ENCODE peak calls at places on chromosome 3, in four cellular contexts. One of them, this sample, is unnamed.

GRCh38 chr3:71579934-71580318 is 3.6 kb downstream of the FOXP1 start:
- DNase-seq in activated T-cell treated with anti-CD3 and anti-CD28 coated beads for 4 hours: no peak
- DNase-seq in GM20000: no peak
- DNase-seq in endodermal cell: no peak
- DNase-seq in this sample: no peak

GRCh38 chr3:69095636-69096035 is 10.9 kb downstream of the ARL6IP5 start:
- DNase-seq in endodermal cell: no peak
- DNase-seq in GM20000: no peak
- DNase-seq in activated T-cell treated with anti-CD3 and anti-CD28 coated beads for 4 hours: no peak
- DNase-seq in this sample: no peak

GRCh38 chr3:129934234-129935123 is 40.0 kb upstream of the TRH start:
- DNase-seq in activated T-cell treated with anti-CD3 and anti-CD28 coated beads for 4 hours: no peak
- DNase-seq in endodermal cell: peak; percentile 77
- DNase-seq in GM20000: peak; percentile 56
- DNase-seq in this sample: no peak

GRCh38 chr3:185988816-185989175 is 51.0 kb upstream of the TRA2B start:
- DNase-seq in endodermal cell: peak; percentile 6
- DNase-seq in activated T-cell treated with anti-CD3 and anti-CD28 coated beads for 4 hours: no peak
- DNase-seq in GM20000: no peak
- DNase-seq in this sample: no peak

GRCh38 chr3:151426337-151426648 is 34.6 kb downstream of the IGSF10 start:
- DNase-seq in GM20000: peak; percentile 30
- DNase-seq in activated T-cell treated with anti-CD3 and anti-CD28 coated beads for 4 hours: no peak
- DNase-seq in endodermal cell: peak; percentile 60
- DNase-seq in this sample: no peak

GRCh38 chr3:54685213-54685612 is 242.6 kb downstream of the LRTM1 start:
- DNase-seq in endodermal cell: no peak
- DNase-seq in activated T-cell treated with anti-CD3 and anti-CD28 coated beads for 4 hours: no peak
- DNase-seq in GM20000: no peak
- DNase-seq in this sample: no peak

GRCh38 chr3:182527745-182528144 is 265.6 kb upstream of the ATP11B start:
- DNase-seq in endodermal cell: no peak
- DNase-seq in activated T-cell treated with anti-CD3 and anti-CD28 coated beads for 4 hours: no peak
- DNase-seq in GM20000: no peak
- DNase-seq in this sample: no peak

GRCh38 chr3:112653881-112654300 is 12.9 kb upstream of the CCDC80 start:
- DNase-seq in endodermal cell: no peak
- DNase-seq in activated T-cell treated with anti-CD3 and anti-CD28 coated beads for 4 hours: no peak
- DNase-seq in GM20000: no peak
- DNase-seq in this sample: no peak

GRCh38 chr3:15796771-15797599 is 794 bp downstream of the ANKRD28 start:
- DNase-seq in GM20000: no peak
- DNase-seq in activated T-cell treated with anti-CD3 and anti-CD28 coated beads for 4 hours: no peak
- DNase-seq in endodermal cell: peak; percentile 62
- DNase-seq in this sample: no peak

This sample was measured in stimulated activated CD4-positive, alpha-beta T cell treated with anti-CD3 and anti-CD28 coated beads, TNF-alpha, amount 100 ng/mL, for 24 hours.